ENCODE peak calls at places on chromosomes 16 and 17, in seven cellular contexts. One of them, this sample, is unnamed. For H3K4me1 and H3K27me3, the result is how much of the 10 kb centered on the place peaks cover.

GRCh38 chr17:81422776-81423697 is 27.8 kb downstream of the BAHCC1 start:
- DNase-seq in lower lobe of right lung: peak
- DNase-seq in heart right ventricle: peak
- DNase-seq in GM23248: peak
- DNase-seq in Karpas-422: no peak
- DNase-seq in right atrium auricular region: peak
- DNase-seq in GM12878: no peak
- DNase-seq in this sample: peak

GRCh38 chr16:12271006-12271405 is 294.5 kb downstream of the SNX29 start:
- DNase-seq in lower lobe of right lung: no peak
- DNase-seq in heart right ventricle: no peak
- DNase-seq in GM23248: peak
- DNase-seq in Karpas-422: peak
- DNase-seq in right atrium auricular region: no peak
- DNase-seq in GM12878: no peak
- DNase-seq in this sample: no peak

GRCh38 chr17:16120937-16121336 is 94.4 kb downstream of the NCOR1 start:
- DNase-seq in lower lobe of right lung: no peak
- DNase-seq in heart right ventricle: no peak
- DNase-seq in GM23248: no peak
- DNase-seq in Karpas-422: no peak
- DNase-seq in right atrium auricular region: no peak
- DNase-seq in GM12878: no peak
- DNase-seq in this sample: no peak

GRCh38 chr16:1779234-1779701 is 3.1 kb downstream of the SPSB3 start:
- DNase-seq in lower lobe of right lung: no peak
- DNase-seq in heart right ventricle: no peak
- DNase-seq in GM23248: no peak
- DNase-seq in Karpas-422: no peak
- DNase-seq in right atrium auricular region: no peak
- DNase-seq in GM12878: no peak
- DNase-seq in this sample: no peak

GRCh38 chr17:58321571-58322525 is 6.7 kb downstream of the TSPOAP1 start:
- DNase-seq in lower lobe of right lung: peak
- DNase-seq in heart right ventricle: no peak
- DNase-seq in GM23248: no peak
- DNase-seq in Karpas-422: no peak
- DNase-seq in right atrium auricular region: no peak
- DNase-seq in GM12878: no peak
- DNase-seq in this sample: no peak

GRCh38 chr16:85366031-85366763 is 246.9 kb upstream of the GSE1 start:
- DNase-seq in lower lobe of right lung: no peak
- DNase-seq in heart right ventricle: no peak
- DNase-seq in GM23248: no peak
- DNase-seq in Karpas-422: no peak
- DNase-seq in right atrium auricular region: no peak
- DNase-seq in GM12878: no peak
- DNase-seq in this sample: peak

GRCh38 chr17:82645516-82645915 is 2.7 kb downstream of the WDR45B start:
- DNase-seq in lower lobe of right lung: peak
- DNase-seq in heart right ventricle: no peak
- DNase-seq in GM23248: peak
- DNase-seq in Karpas-422: no peak
- DNase-seq in right atrium auricular region: no peak
- DNase-seq in GM12878: no peak
- DNase-seq in this sample: no peak

GRCh38 chr16:51034481-51035109 is 116.5 kb downstream of the SALL1 start:
- DNase-seq in lower lobe of right lung: no peak
- DNase-seq in heart right ventricle: peak
- DNase-seq in GM23248: no peak
- DNase-seq in Karpas-422: peak
- DNase-seq in right atrium auricular region: no peak
- DNase-seq in GM12878: no peak
- DNase-seq in this sample: no peak

GRCh38 chr17:76644995-76645394 is 1.4 kb upstream of the ST6GALNAC1 start:
- DNase-seq in lower lobe of right lung: no peak
- DNase-seq in heart right ventricle: no peak
- DNase-seq in GM23248: no peak
- DNase-seq in Karpas-422: no peak
- DNase-seq in right atrium auricular region: no peak
- DNase-seq in GM12878: no peak
- DNase-seq in this sample: no peak

GRCh38 chr16:3717235-3718018 is at the start of gene TRAP1:
- DNase-seq in lower lobe of right lung: peak
- DNase-seq in heart right ventricle: peak
- DNase-seq in GM23248: peak
- DNase-seq in Karpas-422: peak
- DNase-seq in right atrium auricular region: peak
- DNase-seq in GM12878: peak
- DNase-seq in this sample: peak

GRCh38 chr17:82103588-82104451 is 5.8 kb upstream of the FASN start:
- DNase-seq in lower lobe of right lung: peak
- DNase-seq in heart right ventricle: no peak
- DNase-seq in GM23248: peak
- DNase-seq in Karpas-422: no peak
- DNase-seq in right atrium auricular region: peak
- DNase-seq in GM12878: no peak
- DNase-seq in this sample: peak

GRCh38 chr17:77374170-77374936 is 233.6 kb downstream of the SEC14L1 start:
- DNase-seq in lower lobe of right lung: peak
- DNase-seq in heart right ventricle: peak
- DNase-seq in GM23248: peak
- DNase-seq in Karpas-422: peak
- DNase-seq in right atrium auricular region: peak
- DNase-seq in GM12878: no peak
- DNase-seq in this sample: peak

GRCh38 chr17:42529054-42529453 is 7.0 kb upstream of the NAGLU start:
- DNase-seq in lower lobe of right lung: no peak
- DNase-seq in heart right ventricle: no peak
- DNase-seq in GM23248: no peak
- DNase-seq in Karpas-422: no peak
- DNase-seq in right atrium auricular region: no peak
- DNase-seq in GM12878: no peak
- DNase-seq in this sample: no peak

GRCh38 chr16:56576585-56577299 is 11.9 kb downstream of the MT4 start:
- DNase-seq in lower lobe of right lung: peak
- DNase-seq in heart right ventricle: peak
- DNase-seq in GM23248: peak
- DNase-seq in Karpas-422: peak
- DNase-seq in right atrium auricular region: no peak
- DNase-seq in GM12878: peak
- DNase-seq in this sample: peak

GRCh38 chr17:16346721-16347271 is 6.5 kb downstream of the CENPV start:
- DNase-seq in lower lobe of right lung: no peak
- DNase-seq in heart right ventricle: no peak
- DNase-seq in GM23248: no peak
- DNase-seq in Karpas-422: no peak
- DNase-seq in right atrium auricular region: no peak
- DNase-seq in GM12878: no peak
- DNase-seq in this sample: no peak

DNA sequence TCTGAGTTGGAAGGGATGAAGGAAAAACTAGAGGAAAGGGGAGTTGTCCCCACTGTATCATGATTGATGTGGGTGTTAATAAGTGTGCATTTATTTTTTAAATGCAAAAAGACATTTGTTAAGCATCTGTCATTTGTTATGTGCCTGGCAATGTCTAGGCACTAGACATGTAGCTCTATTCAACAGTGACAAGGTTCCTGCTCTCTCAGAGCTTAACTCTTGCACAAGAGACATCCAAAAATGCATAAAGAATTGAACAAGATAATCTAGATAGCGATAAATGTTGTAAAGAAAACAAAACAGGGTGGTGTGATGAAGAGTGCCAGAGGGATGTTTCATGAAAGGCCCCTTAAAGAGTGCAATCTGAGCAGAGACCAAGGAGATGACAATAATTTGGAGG is 148.9 kb downstream of the TOX3 start:
- DNase-seq in lower lobe of right lung: no peak
- DNase-seq in heart right ventricle: no peak
- DNase-seq in GM23248: no peak
- DNase-seq in Karpas-422: no peak
- DNase-seq in right atrium auricular region: no peak
- DNase-seq in GM12878: no peak
- DNase-seq in this sample: no peak
- H3K27ac ChIP-seq in lower lobe of right lung: no peak
- H3K27ac ChIP-seq in heart right ventricle: no peak
- H3K27ac ChIP-seq in GM23248: no peak
- H3K27ac ChIP-seq in Karpas-422: no peak
- H3K27ac ChIP-seq in right atrium auricular region: no peak
- H3K27ac ChIP-seq in GM12878: no peak
- H3K27ac ChIP-seq in this sample: no peak

GRCh38 chr16:74574146-74574545 is 32.8 kb downstream of the GLG1 start:
- DNase-seq in lower lobe of right lung: no peak
- DNase-seq in heart right ventricle: no peak
- DNase-seq in GM23248: no peak
- DNase-seq in Karpas-422: no peak
- DNase-seq in right atrium auricular region: no peak
- DNase-seq in GM12878: no peak
- DNase-seq in this sample: no peak

GRCh38 chr16:74567901-74568300 is 39.0 kb downstream of the GLG1 start:
- DNase-seq in lower lobe of right lung: no peak
- DNase-seq in heart right ventricle: no peak
- DNase-seq in GM23248: no peak
- DNase-seq in Karpas-422: no peak
- DNase-seq in right atrium auricular region: no peak
- DNase-seq in GM12878: no peak
- DNase-seq in this sample: no peak

GRCh38 chr16:74568961-74569631 is 37.8 kb downstream of the GLG1 start:
- DNase-seq in lower lobe of right lung: no peak
- DNase-seq in heart right ventricle: no peak
- DNase-seq in GM23248: peak
- DNase-seq in Karpas-422: no peak
- DNase-seq in right atrium auricular region: no peak
- DNase-seq in GM12878: no peak
- DNase-seq in this sample: no peak

GRCh38 chr16:74573622-74574021 is 33.3 kb downstream of the GLG1 start:
- DNase-seq in lower lobe of right lung: no peak
- DNase-seq in heart right ventricle: no peak
- DNase-seq in GM23248: no peak
- DNase-seq in Karpas-422: no peak
- DNase-seq in right atrium auricular region: no peak
- DNase-seq in GM12878: no peak
- DNase-seq in this sample: no peak

GRCh38 chr16:74570412-74571301 is 36.3 kb downstream of the GLG1 start:
- DNase-seq in lower lobe of right lung: no peak
- DNase-seq in heart right ventricle: no peak
- DNase-seq in GM23248: no peak
- DNase-seq in Karpas-422: no peak
- DNase-seq in right atrium auricular region: no peak
- DNase-seq in GM12878: no peak
- DNase-seq in this sample: no peak
- H3K4me1 ChIP-seq in lower lobe of right lung: under half
- H3K4me1 ChIP-seq in heart right ventricle: under half
- H3K4me1 ChIP-seq in GM23248: under half
- H3K4me1 ChIP-seq in Karpas-422: under half
- H3K4me1 ChIP-seq in right atrium auricular region: under half
- H3K4me1 ChIP-seq in GM12878: under half
- H3K4me1 ChIP-seq in this sample: under half

GRCh38 chr17:79615446-79615845 is 4.6 kb upstream of the RBFOX3 start:
- DNase-seq in lower lobe of right lung: no peak
- DNase-seq in heart right ventricle: no peak
- DNase-seq in GM23248: no peak
- DNase-seq in Karpas-422: no peak
- DNase-seq in right atrium auricular region: no peak
- DNase-seq in GM12878: no peak
- DNase-seq in this sample: no peak

GRCh38 chr17:79612468-79613194 is 1.8 kb upstream of the RBFOX3 start:
- DNase-seq in lower lobe of right lung: no peak
- DNase-seq in heart right ventricle: no peak
- DNase-seq in GM23248: peak
- DNase-seq in Karpas-422: peak
- DNase-seq in right atrium auricular region: no peak
- DNase-seq in GM12878: no peak
- DNase-seq in this sample: no peak

GRCh38 chr17:79614248-79614647 is 3.4 kb upstream of the RBFOX3 start:
- DNase-seq in lower lobe of right lung: no peak
- DNase-seq in heart right ventricle: no peak
- DNase-seq in GM23248: no peak
- DNase-seq in Karpas-422: no peak
- DNase-seq in right atrium auricular region: no peak
- DNase-seq in GM12878: no peak
- DNase-seq in this sample: no peak

GRCh38 chr17:79615926-79616325 is 5.1 kb upstream of the RBFOX3 start:
- DNase-seq in lower lobe of right lung: peak
- DNase-seq in heart right ventricle: no peak
- DNase-seq in GM23248: no peak
- DNase-seq in Karpas-422: no peak
- DNase-seq in right atrium auricular region: no peak
- DNase-seq in GM12878: no peak
- DNase-seq in this sample: no peak

DNA sequence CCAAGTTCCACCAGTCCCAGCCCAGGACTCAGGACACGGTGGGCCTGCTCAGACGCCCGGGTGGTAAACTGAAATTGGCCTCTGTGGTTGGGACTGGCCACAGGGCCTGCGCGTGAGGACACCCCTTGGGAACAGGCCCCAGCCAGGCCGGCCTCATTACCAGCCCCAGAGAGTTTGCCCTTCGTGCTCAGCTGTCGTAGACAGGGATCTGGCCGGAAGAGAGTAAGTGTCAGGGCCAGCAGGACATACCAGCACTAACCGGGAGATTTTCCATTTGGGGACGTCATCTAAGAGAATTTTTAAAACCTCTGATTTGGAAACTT is 2.3 kb upstream of the RBFOX3 start:
- DNase-seq in lower lobe of right lung: no peak
- DNase-seq in heart right ventricle: no peak
- DNase-seq in GM23248: no peak
- DNase-seq in Karpas-422: no peak
- DNase-seq in right atrium auricular region: no peak
- DNase-seq in GM12878: no peak
- DNase-seq in this sample: no peak
- H3K27me3 ChIP-seq in lower lobe of right lung: half or more
- H3K27me3 ChIP-seq in heart right ventricle: half or more
- H3K27me3 ChIP-seq in GM23248: half or more
- H3K27me3 ChIP-seq in Karpas-422: under half
- H3K27me3 ChIP-seq in right atrium auricular region: under half
- H3K27me3 ChIP-seq in GM12878: under half
- H3K27me3 ChIP-seq in this sample: under half

GRCh38 chr17:68096111-68096510 is 60.6 kb downstream of the KPNA2 start:
- DNase-seq in lower lobe of right lung: no peak
- DNase-seq in heart right ventricle: no peak
- DNase-seq in GM23248: no peak
- DNase-seq in Karpas-422: no peak
- DNase-seq in right atrium auricular region: no peak
- DNase-seq in GM12878: no peak
- DNase-seq in this sample: no peak

GRCh38 chr17:68100000-68100641 is 64.6 kb downstream of the KPNA2 start:
- DNase-seq in lower lobe of right lung: no peak
- DNase-seq in heart right ventricle: no peak
- DNase-seq in GM23248: no peak
- DNase-seq in Karpas-422: no peak
- DNase-seq in right atrium auricular region: no peak
- DNase-seq in GM12878: no peak
- DNase-seq in this sample: no peak

GRCh38 chr17:68094481-68095078 is 59.0 kb downstream of the KPNA2 start:
- DNase-seq in lower lobe of right lung: no peak
- DNase-seq in heart right ventricle: no peak
- DNase-seq in GM23248: no peak
- DNase-seq in Karpas-422: no peak
- DNase-seq in right atrium auricular region: peak
- DNase-seq in GM12878: no peak
- DNase-seq in this sample: no peak

GRCh38 chr17:68097161-68097805 is 61.7 kb downstream of the KPNA2 start:
- DNase-seq in lower lobe of right lung: no peak
- DNase-seq in heart right ventricle: no peak
- DNase-seq in GM23248: no peak
- DNase-seq in Karpas-422: no peak
- DNase-seq in right atrium auricular region: no peak
- DNase-seq in GM12878: no peak
- DNase-seq in this sample: no peak

GRCh38 chr17:68095205-68095811 is 59.8 kb downstream of the KPNA2 start:
- DNase-seq in lower lobe of right lung: no peak
- DNase-seq in heart right ventricle: no peak
- DNase-seq in GM23248: no peak
- DNase-seq in Karpas-422: no peak
- DNase-seq in right atrium auricular region: no peak
- DNase-seq in GM12878: no peak
- DNase-seq in this sample: no peak
- H3K27ac ChIP-seq in lower lobe of right lung: no peak
- H3K27ac ChIP-seq in heart right ventricle: no peak
- H3K27ac ChIP-seq in GM23248: no peak
- H3K27ac ChIP-seq in Karpas-422: no peak
- H3K27ac ChIP-seq in right atrium auricular region: no peak
- H3K27ac ChIP-seq in GM12878: no peak
- H3K27ac ChIP-seq in this sample: no peak

This sample was measured in right cardiac atrium.